ENCODE peak calls at places on chromosomes 7 and 10, in eight cellular contexts. One of them, this sample, is unnamed.
A peak's percentile ranks its signal among the peaks of the same experiment; 100 is the strongest.

GRCh38 chr10:132575320-132576201 is 38.0 kb downstream of the INPP5A start:
- DNase-seq in mammary epithelial cell: no peak
- DNase-seq in transverse colon: no peak
- DNase-seq in heart left ventricle: no peak
- DNase-seq in RWPE1: no peak
- DNase-seq in lower leg skin: no peak
- DNase-seq in pancreas: peak; percentile 36
- DNase-seq in MM.1S: no peak
- DNase-seq in this sample: no peak

GRCh38 chr10:36647540-36647939 is 477.9 kb upstream of the ANKRD30A start:
- DNase-seq in mammary epithelial cell: no peak
- DNase-seq in transverse colon: no peak
- DNase-seq in heart left ventricle: no peak
- DNase-seq in RWPE1: no peak
- DNase-seq in lower leg skin: no peak
- DNase-seq in pancreas: no peak
- DNase-seq in MM.1S: no peak
- DNase-seq in this sample: no peak

GRCh38 chr10:60942604-60943269 is 1.2 kb downstream of the RHOBTB1 start:
- DNase-seq in mammary epithelial cell: no peak
- DNase-seq in transverse colon: peak; percentile 51
- DNase-seq in heart left ventricle: peak; percentile 71
- DNase-seq in RWPE1: no peak
- DNase-seq in lower leg skin: peak; percentile 43
- DNase-seq in pancreas: peak; percentile 25
- DNase-seq in MM.1S: no peak
- DNase-seq in this sample: peak; percentile 57

GRCh38 chr10:85098835-85099521 is 770.6 kb downstream of the CCSER2 start:
- DNase-seq in mammary epithelial cell: no peak
- DNase-seq in transverse colon: no peak
- DNase-seq in heart left ventricle: no peak
- DNase-seq in RWPE1: peak; percentile 14
- DNase-seq in lower leg skin: no peak
- DNase-seq in pancreas: no peak
- DNase-seq in MM.1S: no peak
- DNase-seq in this sample: no peak

GRCh38 chr7:147803151-147803550 is 787.4 kb upstream of the C7orf33 start:
- DNase-seq in mammary epithelial cell: no peak
- DNase-seq in transverse colon: no peak
- DNase-seq in heart left ventricle: no peak
- DNase-seq in RWPE1: no peak
- DNase-seq in lower leg skin: no peak
- DNase-seq in pancreas: no peak
- DNase-seq in MM.1S: no peak
- DNase-seq in this sample: no peak

GRCh38 chr10:49325916-49326783 is 27.2 kb downstream of the C10orf71 start:
- DNase-seq in mammary epithelial cell: no peak
- DNase-seq in transverse colon: no peak
- DNase-seq in heart left ventricle: no peak
- DNase-seq in RWPE1: no peak
- DNase-seq in lower leg skin: no peak
- DNase-seq in pancreas: no peak
- DNase-seq in MM.1S: no peak
- DNase-seq in this sample: no peak

GRCh38 chr7:23467281-23467680 is 3.0 kb downstream of the IGF2BP3 start:
- DNase-seq in mammary epithelial cell: no peak
- DNase-seq in transverse colon: no peak
- DNase-seq in heart left ventricle: no peak
- DNase-seq in RWPE1: no peak
- DNase-seq in lower leg skin: no peak
- DNase-seq in pancreas: no peak
- DNase-seq in MM.1S: no peak
- DNase-seq in this sample: no peak

GRCh38 chr7:4103352-4104091 is 578.6 kb upstream of the FOXK1 start:
- DNase-seq in mammary epithelial cell: peak; percentile 43
- DNase-seq in transverse colon: no peak
- DNase-seq in heart left ventricle: no peak
- DNase-seq in RWPE1: peak; percentile 72
- DNase-seq in lower leg skin: no peak
- DNase-seq in pancreas: no peak
- DNase-seq in MM.1S: no peak
- DNase-seq in this sample: no peak

GRCh38 chr7:71633571-71634008 is 501.6 kb downstream of the GALNT17 start:
- DNase-seq in mammary epithelial cell: peak; percentile 4
- DNase-seq in transverse colon: no peak
- DNase-seq in heart left ventricle: no peak
- DNase-seq in RWPE1: peak; percentile 66
- DNase-seq in lower leg skin: no peak
- DNase-seq in pancreas: no peak
- DNase-seq in MM.1S: no peak
- DNase-seq in this sample: no peak

GRCh38 chr7:86965727-86966120 is 93.7 kb downstream of the ELAPOR2 start:
- DNase-seq in mammary epithelial cell: no peak
- DNase-seq in transverse colon: no peak
- DNase-seq in heart left ventricle: no peak
- DNase-seq in RWPE1: no peak
- DNase-seq in lower leg skin: no peak
- DNase-seq in pancreas: no peak
- DNase-seq in MM.1S: no peak
- DNase-seq in this sample: no peak

GRCh38 chr10:78367012-78367411 is 333.3 kb downstream of the RPS24 start:
- DNase-seq in mammary epithelial cell: no peak
- DNase-seq in transverse colon: no peak
- DNase-seq in heart left ventricle: no peak
- DNase-seq in RWPE1: no peak
- DNase-seq in lower leg skin: no peak
- DNase-seq in pancreas: peak; percentile 6
- DNase-seq in MM.1S: no peak
- DNase-seq in this sample: no peak

GRCh38 chr10:72784551-72785421 is 92.8 kb downstream of the MCU start:
- DNase-seq in mammary epithelial cell: peak; percentile 88
- DNase-seq in transverse colon: peak; percentile 21
- DNase-seq in heart left ventricle: no peak
- DNase-seq in RWPE1: peak; percentile 84
- DNase-seq in lower leg skin: peak; percentile 26
- DNase-seq in pancreas: peak; percentile 4
- DNase-seq in MM.1S: no peak
- DNase-seq in this sample: peak; percentile 30

GRCh38 chr7:128838981-128839731 is 8.9 kb downstream of the FLNC start:
- DNase-seq in mammary epithelial cell: no peak
- DNase-seq in transverse colon: no peak
- DNase-seq in heart left ventricle: peak; percentile 61
- DNase-seq in RWPE1: no peak
- DNase-seq in lower leg skin: no peak
- DNase-seq in pancreas: no peak
- DNase-seq in MM.1S: no peak
- DNase-seq in this sample: no peak

GRCh38 chr7:112965506-112965905 is 121.1 kb downstream of the GPR85 start:
- DNase-seq in mammary epithelial cell: no peak
- DNase-seq in transverse colon: no peak
- DNase-seq in heart left ventricle: no peak
- DNase-seq in RWPE1: no peak
- DNase-seq in lower leg skin: no peak
- DNase-seq in pancreas: no peak
- DNase-seq in MM.1S: no peak
- DNase-seq in this sample: no peak

GRCh38 chr7:112969946-112970345 is 116.7 kb downstream of the GPR85 start:
- DNase-seq in mammary epithelial cell: no peak
- DNase-seq in transverse colon: no peak
- DNase-seq in heart left ventricle: no peak
- DNase-seq in RWPE1: no peak
- DNase-seq in lower leg skin: no peak
- DNase-seq in pancreas: no peak
- DNase-seq in MM.1S: no peak
- DNase-seq in this sample: no peak

GRCh38 chr7:112970771-112971170 is 115.9 kb downstream of the GPR85 start:
- DNase-seq in mammary epithelial cell: no peak
- DNase-seq in transverse colon: no peak
- DNase-seq in heart left ventricle: no peak
- DNase-seq in RWPE1: no peak
- DNase-seq in lower leg skin: no peak
- DNase-seq in pancreas: no peak
- DNase-seq in MM.1S: no peak
- DNase-seq in this sample: no peak
- TF ChIP-seq CTCF in mammary epithelial cell: no peak
- TF ChIP-seq CTCF in transverse colon: no peak
- TF ChIP-seq CTCF in heart left ventricle: no peak
- TF ChIP-seq CTCF in RWPE1: no peak
- TF ChIP-seq CTCF in lower leg skin: no peak
- TF ChIP-seq CTCF in pancreas: no peak
- TF ChIP-seq CTCF in MM.1S: peak; percentile 22
- TF ChIP-seq CTCF in this sample: no peak

GRCh38 chr7:30734497-30734896 is 17.4 kb upstream of the INMT start:
- DNase-seq in mammary epithelial cell: no peak
- DNase-seq in transverse colon: no peak
- DNase-seq in heart left ventricle: no peak
- DNase-seq in RWPE1: no peak
- DNase-seq in lower leg skin: no peak
- DNase-seq in pancreas: no peak
- DNase-seq in MM.1S: no peak
- DNase-seq in this sample: no peak

GRCh38 chr7:30732606-30733005 is 19.3 kb upstream of the INMT start:
- DNase-seq in mammary epithelial cell: no peak
- DNase-seq in transverse colon: no peak
- DNase-seq in heart left ventricle: no peak
- DNase-seq in RWPE1: no peak
- DNase-seq in lower leg skin: no peak
- DNase-seq in pancreas: no peak
- DNase-seq in MM.1S: no peak
- DNase-seq in this sample: no peak

GRCh38 chr7:30733216-30733615 is 18.7 kb upstream of the INMT start:
- DNase-seq in mammary epithelial cell: no peak
- DNase-seq in transverse colon: no peak
- DNase-seq in heart left ventricle: no peak
- DNase-seq in RWPE1: no peak
- DNase-seq in lower leg skin: no peak
- DNase-seq in pancreas: no peak
- DNase-seq in MM.1S: no peak
- DNase-seq in this sample: no peak

GRCh38 chr7:30735631-30736030 is 16.3 kb upstream of the INMT start:
- DNase-seq in mammary epithelial cell: no peak
- DNase-seq in transverse colon: no peak
- DNase-seq in heart left ventricle: no peak
- DNase-seq in RWPE1: no peak
- DNase-seq in lower leg skin: no peak
- DNase-seq in pancreas: no peak
- DNase-seq in MM.1S: no peak
- DNase-seq in this sample: no peak

GRCh38 chr7:30733691-30734090 is 18.2 kb upstream of the INMT start:
- DNase-seq in mammary epithelial cell: no peak
- DNase-seq in transverse colon: no peak
- DNase-seq in heart left ventricle: no peak
- DNase-seq in RWPE1: no peak
- DNase-seq in lower leg skin: no peak
- DNase-seq in pancreas: no peak
- DNase-seq in MM.1S: no peak
- DNase-seq in this sample: no peak
- TF ChIP-seq CTCF in mammary epithelial cell: no peak
- TF ChIP-seq CTCF in transverse colon: no peak
- TF ChIP-seq CTCF in heart left ventricle: no peak
- TF ChIP-seq CTCF in RWPE1: no peak
- TF ChIP-seq CTCF in lower leg skin: no peak
- TF ChIP-seq CTCF in pancreas: no peak
- TF ChIP-seq CTCF in MM.1S: no peak
- TF ChIP-seq CTCF in this sample: no peak

DNA sequence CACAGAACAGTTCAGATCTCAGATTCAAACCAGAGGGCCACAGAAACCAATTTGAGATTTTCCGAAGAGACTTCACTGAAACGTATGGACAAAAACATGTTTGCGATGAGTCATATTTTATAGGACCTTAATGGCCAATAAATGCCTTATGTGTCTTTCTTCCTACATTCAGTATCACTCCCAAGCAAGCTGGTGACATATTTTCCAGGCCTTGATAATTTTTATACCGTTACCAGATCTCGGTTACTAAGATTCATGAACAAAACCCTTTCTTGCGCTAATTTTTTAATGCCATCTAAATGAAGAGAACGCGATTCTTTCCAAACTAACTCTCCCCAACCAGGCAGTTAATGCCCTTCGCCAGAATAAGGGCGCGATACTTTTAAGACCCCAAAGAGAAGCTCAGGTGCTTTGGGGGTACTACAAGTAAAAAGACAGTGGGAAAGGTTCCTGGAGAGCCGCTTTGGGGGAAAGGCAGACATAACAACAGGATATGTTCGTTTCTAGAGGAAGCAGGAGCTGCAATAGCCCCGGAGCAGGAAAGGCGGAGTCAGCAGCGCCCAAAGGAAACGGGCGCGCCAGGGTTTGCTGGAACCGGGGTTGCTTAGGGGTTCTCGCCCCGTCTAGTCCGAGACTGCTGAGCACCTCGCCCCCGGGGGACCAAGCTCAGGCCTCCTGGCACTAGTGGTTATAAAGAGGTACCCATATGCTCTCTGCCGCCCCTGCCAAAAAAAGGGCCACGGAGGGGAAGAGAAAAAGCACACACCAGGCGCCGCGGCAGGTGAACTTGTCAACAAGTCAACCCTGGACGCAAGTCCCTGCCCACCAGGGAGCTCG is 878 bp downstream of the ICA1 start:
- DNase-seq in mammary epithelial cell: peak; percentile 19
- DNase-seq in transverse colon: peak; percentile 61
- DNase-seq in heart left ventricle: peak; percentile 76
- DNase-seq in RWPE1: peak; percentile 49
- DNase-seq in lower leg skin: peak; percentile 39
- DNase-seq in pancreas: peak; percentile 55
- DNase-seq in MM.1S: peak; percentile 33
- DNase-seq in this sample: peak; percentile 7
- TF ChIP-seq CTCF in mammary epithelial cell: no peak
- TF ChIP-seq CTCF in transverse colon: no peak
- TF ChIP-seq CTCF in heart left ventricle: no peak
- TF ChIP-seq CTCF in RWPE1: no peak
- TF ChIP-seq CTCF in lower leg skin: no peak
- TF ChIP-seq CTCF in pancreas: no peak
- TF ChIP-seq CTCF in MM.1S: no peak
- TF ChIP-seq CTCF in this sample: no peak

DNA sequence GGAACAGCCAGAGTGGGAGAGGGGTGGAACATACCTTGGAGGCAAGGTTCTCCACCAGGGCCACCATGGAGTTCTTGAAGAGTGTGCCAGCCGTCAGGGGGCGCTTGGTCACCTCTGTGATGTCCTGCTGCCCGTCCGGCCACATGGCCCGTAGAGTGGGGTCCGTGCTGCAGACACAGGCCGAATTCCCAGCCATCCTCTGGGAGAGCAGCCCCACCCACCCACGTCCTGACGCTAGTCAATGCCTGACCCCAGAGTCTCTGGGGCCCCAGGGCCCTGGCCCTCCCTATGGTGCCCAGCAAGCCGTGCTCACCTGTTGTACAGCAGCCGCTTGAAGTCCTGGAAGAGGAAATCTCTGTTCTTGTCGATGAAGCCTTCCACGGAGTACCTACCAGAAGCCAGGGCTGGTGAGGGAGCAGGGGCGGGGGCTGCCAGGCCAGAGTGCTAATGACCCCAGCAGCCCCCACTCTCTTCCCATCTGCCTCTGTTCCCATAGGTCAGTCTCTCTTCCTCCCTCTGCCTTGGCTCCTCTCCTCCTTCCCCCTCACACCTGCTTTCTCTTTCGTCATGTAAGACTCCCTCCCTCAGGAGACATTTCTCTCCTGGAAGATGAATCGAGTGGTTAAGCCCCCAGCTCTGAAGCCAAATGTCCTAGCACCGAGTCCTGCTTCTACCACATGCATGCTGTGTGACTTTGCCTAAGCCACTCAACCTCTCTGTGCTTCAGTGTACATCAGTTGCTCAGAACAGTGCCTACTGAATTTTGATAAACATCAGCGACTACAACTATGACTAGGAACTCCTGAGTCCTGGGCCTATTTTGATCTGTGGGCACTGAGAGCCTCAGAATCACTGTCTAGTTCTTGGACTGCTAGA is 11.0 kb downstream of the MYO1G start:
- DNase-seq in mammary epithelial cell: no peak
- DNase-seq in transverse colon: no peak
- DNase-seq in heart left ventricle: no peak
- DNase-seq in RWPE1: no peak
- DNase-seq in lower leg skin: no peak
- DNase-seq in pancreas: no peak
- DNase-seq in MM.1S: no peak
- DNase-seq in this sample: no peak
- TF ChIP-seq CTCF in mammary epithelial cell: peak; percentile 27
- TF ChIP-seq CTCF in transverse colon: no peak
- TF ChIP-seq CTCF in heart left ventricle: peak; percentile 25
- TF ChIP-seq CTCF in RWPE1: no peak
- TF ChIP-seq CTCF in lower leg skin: no peak
- TF ChIP-seq CTCF in pancreas: no peak
- TF ChIP-seq CTCF in MM.1S: peak; percentile 21
- TF ChIP-seq CTCF in this sample: no peak

This sample was measured in tibial nerve.